ENCODE peak calls at places on chromosomes 12 and 14, in four cellular contexts. One of them, this sample, is unnamed.
A peak's percentile ranks its signal among the peaks of the same experiment; 100 is the strongest.

GRCh38 chr14:69633238-69633637 is 21.8 kb downstream of the SUSD6 start:
- DNase-seq in naive thymus-derived CD8-positive, alpha-beta T cell: no peak
- DNase-seq in transverse colon: no peak
- DNase-seq in stimulated activated CD4-positive, alpha-beta T cell treated with anti-CD3 and anti-CD28 coated beads, TNF-alpha, amount 100 ng/mL, for 24 hours: no peak
- DNase-seq in this sample: no peak

GRCh38 chr12:111417784-111418593 is 12.3 kb downstream of the SH2B3 start:
- DNase-seq in naive thymus-derived CD8-positive, alpha-beta T cell: no peak
- DNase-seq in transverse colon: no peak
- DNase-seq in stimulated activated CD4-positive, alpha-beta T cell treated with anti-CD3 and anti-CD28 coated beads, TNF-alpha, amount 100 ng/mL, for 24 hours: no peak
- DNase-seq in this sample: no peak

GRCh38 chr14:95220663-95221231 is 63.4 kb upstream of the DICER1 start:
- DNase-seq in naive thymus-derived CD8-positive, alpha-beta T cell: no peak
- DNase-seq in transverse colon: no peak
- DNase-seq in stimulated activated CD4-positive, alpha-beta T cell treated with anti-CD3 and anti-CD28 coated beads, TNF-alpha, amount 100 ng/mL, for 24 hours: no peak
- DNase-seq in this sample: no peak

GRCh38 chr12:8822298-8822697 is at the start of gene A2ML1:
- DNase-seq in naive thymus-derived CD8-positive, alpha-beta T cell: no peak
- DNase-seq in transverse colon: no peak
- DNase-seq in stimulated activated CD4-positive, alpha-beta T cell treated with anti-CD3 and anti-CD28 coated beads, TNF-alpha, amount 100 ng/mL, for 24 hours: no peak
- DNase-seq in this sample: no peak

GRCh38 chr12:105109465-105110212 is 2.1 kb downstream of the WASHC4 start:
- DNase-seq in naive thymus-derived CD8-positive, alpha-beta T cell: no peak
- DNase-seq in transverse colon: no peak
- DNase-seq in stimulated activated CD4-positive, alpha-beta T cell treated with anti-CD3 and anti-CD28 coated beads, TNF-alpha, amount 100 ng/mL, for 24 hours: no peak
- DNase-seq in this sample: no peak

GRCh38 chr14:72024043-72024407 is 91.8 kb downstream of the RGS6 start:
- DNase-seq in naive thymus-derived CD8-positive, alpha-beta T cell: peak; percentile 10
- DNase-seq in transverse colon: peak; percentile 8
- DNase-seq in stimulated activated CD4-positive, alpha-beta T cell treated with anti-CD3 and anti-CD28 coated beads, TNF-alpha, amount 100 ng/mL, for 24 hours: peak; percentile 29
- DNase-seq in this sample: peak; percentile 38

GRCh38 chr14:104782086-104782822 is 13.3 kb downstream of the AKT1 start:
- DNase-seq in naive thymus-derived CD8-positive, alpha-beta T cell: no peak
- DNase-seq in transverse colon: no peak
- DNase-seq in stimulated activated CD4-positive, alpha-beta T cell treated with anti-CD3 and anti-CD28 coated beads, TNF-alpha, amount 100 ng/mL, for 24 hours: no peak
- DNase-seq in this sample: no peak

GRCh38 chr12:54977857-54978256 is 6.7 kb downstream of the TESPA1 start:
- DNase-seq in naive thymus-derived CD8-positive, alpha-beta T cell: no peak
- DNase-seq in transverse colon: no peak
- DNase-seq in stimulated activated CD4-positive, alpha-beta T cell treated with anti-CD3 and anti-CD28 coated beads, TNF-alpha, amount 100 ng/mL, for 24 hours: no peak
- DNase-seq in this sample: no peak

GRCh38 chr12:122454250-122454721 is 31.8 kb upstream of the CLIP1 start:
- DNase-seq in naive thymus-derived CD8-positive, alpha-beta T cell: no peak
- DNase-seq in transverse colon: no peak
- DNase-seq in stimulated activated CD4-positive, alpha-beta T cell treated with anti-CD3 and anti-CD28 coated beads, TNF-alpha, amount 100 ng/mL, for 24 hours: no peak
- DNase-seq in this sample: no peak

GRCh38 chr12:12683725-12684124 is 12.3 kb downstream of the GPR19 start:
- DNase-seq in naive thymus-derived CD8-positive, alpha-beta T cell: no peak
- DNase-seq in transverse colon: no peak
- DNase-seq in stimulated activated CD4-positive, alpha-beta T cell treated with anti-CD3 and anti-CD28 coated beads, TNF-alpha, amount 100 ng/mL, for 24 hours: no peak
- DNase-seq in this sample: no peak

GRCh38 chr14:70716958-70717357 is 75.2 kb downstream of the TTC9 start:
- DNase-seq in naive thymus-derived CD8-positive, alpha-beta T cell: no peak
- DNase-seq in transverse colon: no peak
- DNase-seq in stimulated activated CD4-positive, alpha-beta T cell treated with anti-CD3 and anti-CD28 coated beads, TNF-alpha, amount 100 ng/mL, for 24 hours: no peak
- DNase-seq in this sample: no peak

GRCh38 chr12:123150804-123151678 is at the start of gene PITPNM2:
- DNase-seq in naive thymus-derived CD8-positive, alpha-beta T cell: peak; percentile 63
- DNase-seq in transverse colon: peak; percentile 70
- DNase-seq in stimulated activated CD4-positive, alpha-beta T cell treated with anti-CD3 and anti-CD28 coated beads, TNF-alpha, amount 100 ng/mL, for 24 hours: peak; percentile 59
- DNase-seq in this sample: peak; percentile 56

GRCh38 chr14:55109846-55110245 is 19.2 kb upstream of the LGALS3 start:
- DNase-seq in naive thymus-derived CD8-positive, alpha-beta T cell: no peak
- DNase-seq in transverse colon: no peak
- DNase-seq in stimulated activated CD4-positive, alpha-beta T cell treated with anti-CD3 and anti-CD28 coated beads, TNF-alpha, amount 100 ng/mL, for 24 hours: no peak
- DNase-seq in this sample: no peak

GRCh38 chr14:39307815-39308214 is 74.1 kb downstream of the MIA2 start:
- DNase-seq in naive thymus-derived CD8-positive, alpha-beta T cell: no peak
- DNase-seq in transverse colon: no peak
- DNase-seq in stimulated activated CD4-positive, alpha-beta T cell treated with anti-CD3 and anti-CD28 coated beads, TNF-alpha, amount 100 ng/mL, for 24 hours: no peak
- DNase-seq in this sample: no peak

GRCh38 chr14:51716610-51717009 is 64.9 kb downstream of the FRMD6 start:
- DNase-seq in naive thymus-derived CD8-positive, alpha-beta T cell: no peak
- DNase-seq in transverse colon: no peak
- DNase-seq in stimulated activated CD4-positive, alpha-beta T cell treated with anti-CD3 and anti-CD28 coated beads, TNF-alpha, amount 100 ng/mL, for 24 hours: no peak
- DNase-seq in this sample: no peak

GRCh38 chr12:102023343-102023930 is 38.4 kb downstream of the WASHC3 start:
- DNase-seq in naive thymus-derived CD8-positive, alpha-beta T cell: no peak
- DNase-seq in transverse colon: no peak
- DNase-seq in stimulated activated CD4-positive, alpha-beta T cell treated with anti-CD3 and anti-CD28 coated beads, TNF-alpha, amount 100 ng/mL, for 24 hours: no peak
- DNase-seq in this sample: no peak

GRCh38 chr12:20369164-20370000 is 1.0 kb downstream of the PDE3A start:
- DNase-seq in naive thymus-derived CD8-positive, alpha-beta T cell: no peak
- DNase-seq in transverse colon: peak; percentile 84
- DNase-seq in stimulated activated CD4-positive, alpha-beta T cell treated with anti-CD3 and anti-CD28 coated beads, TNF-alpha, amount 100 ng/mL, for 24 hours: no peak
- DNase-seq in this sample: no peak

GRCh38 chr12:101117842-101118241 is 92.2 kb downstream of the SLC5A8 start:
- DNase-seq in naive thymus-derived CD8-positive, alpha-beta T cell: no peak
- DNase-seq in transverse colon: no peak
- DNase-seq in stimulated activated CD4-positive, alpha-beta T cell treated with anti-CD3 and anti-CD28 coated beads, TNF-alpha, amount 100 ng/mL, for 24 hours: no peak
- DNase-seq in this sample: no peak

GRCh38 chr12:96846313-96846712 is 60.7 kb upstream of the NEDD1 start:
- DNase-seq in naive thymus-derived CD8-positive, alpha-beta T cell: no peak
- DNase-seq in transverse colon: no peak
- DNase-seq in stimulated activated CD4-positive, alpha-beta T cell treated with anti-CD3 and anti-CD28 coated beads, TNF-alpha, amount 100 ng/mL, for 24 hours: no peak
- DNase-seq in this sample: no peak

GRCh38 chr14:96121660-96122395 is 82.7 kb downstream of the C14orf132 start:
- DNase-seq in naive thymus-derived CD8-positive, alpha-beta T cell: no peak
- DNase-seq in transverse colon: no peak
- DNase-seq in stimulated activated CD4-positive, alpha-beta T cell treated with anti-CD3 and anti-CD28 coated beads, TNF-alpha, amount 100 ng/mL, for 24 hours: no peak
- DNase-seq in this sample: no peak

GRCh38 chr14:104322531-104323466 is 184.4 kb downstream of the KIF26A start:
- DNase-seq in naive thymus-derived CD8-positive, alpha-beta T cell: no peak
- DNase-seq in transverse colon: no peak
- DNase-seq in stimulated activated CD4-positive, alpha-beta T cell treated with anti-CD3 and anti-CD28 coated beads, TNF-alpha, amount 100 ng/mL, for 24 hours: no peak
- DNase-seq in this sample: no peak

GRCh38 chr12:125330645-125331341 is 265.6 kb downstream of the AACS start:
- DNase-seq in naive thymus-derived CD8-positive, alpha-beta T cell: no peak
- DNase-seq in transverse colon: peak; percentile 74
- DNase-seq in stimulated activated CD4-positive, alpha-beta T cell treated with anti-CD3 and anti-CD28 coated beads, TNF-alpha, amount 100 ng/mL, for 24 hours: peak; percentile 51
- DNase-seq in this sample: peak; percentile 37

GRCh38 chr14:83825836-83826235 is 1704.1 kb upstream of the FLRT2 start:
- DNase-seq in naive thymus-derived CD8-positive, alpha-beta T cell: no peak
- DNase-seq in transverse colon: no peak
- DNase-seq in stimulated activated CD4-positive, alpha-beta T cell treated with anti-CD3 and anti-CD28 coated beads, TNF-alpha, amount 100 ng/mL, for 24 hours: no peak
- DNase-seq in this sample: no peak

GRCh38 chr12:93979189-93979588 is 169.2 kb upstream of the PLXNC1 start:
- DNase-seq in naive thymus-derived CD8-positive, alpha-beta T cell: no peak
- DNase-seq in transverse colon: peak; percentile 26
- DNase-seq in stimulated activated CD4-positive, alpha-beta T cell treated with anti-CD3 and anti-CD28 coated beads, TNF-alpha, amount 100 ng/mL, for 24 hours: no peak
- DNase-seq in this sample: peak; percentile 15

GRCh38 chr14:83779266-83779665 is 1750.7 kb upstream of the FLRT2 start:
- DNase-seq in naive thymus-derived CD8-positive, alpha-beta T cell: no peak
- DNase-seq in transverse colon: no peak
- DNase-seq in stimulated activated CD4-positive, alpha-beta T cell treated with anti-CD3 and anti-CD28 coated beads, TNF-alpha, amount 100 ng/mL, for 24 hours: no peak
- DNase-seq in this sample: no peak

GRCh38 chr14:82855912-82856381 is 1322.3 kb upstream of the SEL1L start:
- DNase-seq in naive thymus-derived CD8-positive, alpha-beta T cell: no peak
- DNase-seq in transverse colon: no peak
- DNase-seq in stimulated activated CD4-positive, alpha-beta T cell treated with anti-CD3 and anti-CD28 coated beads, TNF-alpha, amount 100 ng/mL, for 24 hours: no peak
- DNase-seq in this sample: no peak

GRCh38 chr12:108772247-108772646 is 40.9 kb upstream of the CORO1C start:
- DNase-seq in naive thymus-derived CD8-positive, alpha-beta T cell: no peak
- DNase-seq in transverse colon: peak; percentile 49
- DNase-seq in stimulated activated CD4-positive, alpha-beta T cell treated with anti-CD3 and anti-CD28 coated beads, TNF-alpha, amount 100 ng/mL, for 24 hours: no peak
- DNase-seq in this sample: no peak

GRCh38 chr12:91627225-91627624 is 444.6 kb upstream of the DCN start:
- DNase-seq in naive thymus-derived CD8-positive, alpha-beta T cell: no peak
- DNase-seq in transverse colon: no peak
- DNase-seq in stimulated activated CD4-positive, alpha-beta T cell treated with anti-CD3 and anti-CD28 coated beads, TNF-alpha, amount 100 ng/mL, for 24 hours: no peak
- DNase-seq in this sample: no peak

GRCh38 chr14:68127166-68127565 is 307.6 kb downstream of the RAD51B start:
- DNase-seq in naive thymus-derived CD8-positive, alpha-beta T cell: no peak
- DNase-seq in transverse colon: no peak
- DNase-seq in stimulated activated CD4-positive, alpha-beta T cell treated with anti-CD3 and anti-CD28 coated beads, TNF-alpha, amount 100 ng/mL, for 24 hours: no peak
- DNase-seq in this sample: no peak

GRCh38 chr12:96400631-96401060 is 407 bp upstream of the CDK17 start:
- DNase-seq in naive thymus-derived CD8-positive, alpha-beta T cell: no peak
- DNase-seq in transverse colon: no peak
- DNase-seq in stimulated activated CD4-positive, alpha-beta T cell treated with anti-CD3 and anti-CD28 coated beads, TNF-alpha, amount 100 ng/mL, for 24 hours: no peak
- DNase-seq in this sample: no peak

GRCh38 chr12:123601602-123602489 is at the start of gene DDX55:
- DNase-seq in naive thymus-derived CD8-positive, alpha-beta T cell: peak; percentile 85
- DNase-seq in transverse colon: peak; percentile 84
- DNase-seq in stimulated activated CD4-positive, alpha-beta T cell treated with anti-CD3 and anti-CD28 coated beads, TNF-alpha, amount 100 ng/mL, for 24 hours: peak; percentile 83
- DNase-seq in this sample: peak; percentile 83

GRCh38 chr14:99910337-99911268 is 117.4 kb downstream of the EML1 start:
- DNase-seq in naive thymus-derived CD8-positive, alpha-beta T cell: no peak
- DNase-seq in transverse colon: no peak
- DNase-seq in stimulated activated CD4-positive, alpha-beta T cell treated with anti-CD3 and anti-CD28 coated beads, TNF-alpha, amount 100 ng/mL, for 24 hours: no peak
- DNase-seq in this sample: no peak

GRCh38 chr12:102479099-102479887 is 1.1 kb downstream of the IGF1 start:
- DNase-seq in naive thymus-derived CD8-positive, alpha-beta T cell: no peak
- DNase-seq in transverse colon: peak; percentile 25
- DNase-seq in stimulated activated CD4-positive, alpha-beta T cell treated with anti-CD3 and anti-CD28 coated beads, TNF-alpha, amount 100 ng/mL, for 24 hours: no peak
- DNase-seq in this sample: no peak

GRCh38 chr12:18145924-18146323 is 55.9 kb upstream of the RERGL start:
- DNase-seq in naive thymus-derived CD8-positive, alpha-beta T cell: no peak
- DNase-seq in transverse colon: no peak
- DNase-seq in stimulated activated CD4-positive, alpha-beta T cell treated with anti-CD3 and anti-CD28 coated beads, TNF-alpha, amount 100 ng/mL, for 24 hours: no peak
- DNase-seq in this sample: no peak

GRCh38 chr12:89529738-89530137 is 3.9 kb upstream of the POC1B start:
- DNase-seq in naive thymus-derived CD8-positive, alpha-beta T cell: no peak
- DNase-seq in transverse colon: no peak
- DNase-seq in stimulated activated CD4-positive, alpha-beta T cell treated with anti-CD3 and anti-CD28 coated beads, TNF-alpha, amount 100 ng/mL, for 24 hours: no peak
- DNase-seq in this sample: no peak

GRCh38 chr12:57454213-57454565 is 918 bp upstream of the INHBE start:
- DNase-seq in naive thymus-derived CD8-positive, alpha-beta T cell: no peak
- DNase-seq in transverse colon: no peak
- DNase-seq in stimulated activated CD4-positive, alpha-beta T cell treated with anti-CD3 and anti-CD28 coated beads, TNF-alpha, amount 100 ng/mL, for 24 hours: no peak
- DNase-seq in this sample: no peak

GRCh38 chr14:50363734-50364113 is 33.0 kb downstream of the CDKL1 start:
- DNase-seq in naive thymus-derived CD8-positive, alpha-beta T cell: peak; percentile 21
- DNase-seq in transverse colon: peak; percentile 48
- DNase-seq in stimulated activated CD4-positive, alpha-beta T cell treated with anti-CD3 and anti-CD28 coated beads, TNF-alpha, amount 100 ng/mL, for 24 hours: peak; percentile 24
- DNase-seq in this sample: peak; percentile 46

This sample was measured in activated T-helper 1 cell treated with anti-CD3 and anti-CD28 coated beads, Interleukin-12 subunit alpha, Interleukin-12 subunit beta, Interleukin-2, Interleukin-4 antibody, amounts not matched to agents 30 ng/mL and 10 ng/mL and 1 ng/mL, durations not matched to agents 14 hours and 24 hours and 36 hours.